ENCODE peak calls at places on chromosome 4, in five cellular contexts. One of them, this sample, is unnamed.

GRCh38 chr4:77100234-77100633 is 24.4 kb upstream of the CCNI start:
- DNase-seq in endothelial cell of umbilical vein: peak
- DNase-seq in H1: no peak
- DNase-seq in HCT116: no peak
- DNase-seq in A549: no peak
- DNase-seq in this sample: peak

GRCh38 chr4:76515975-76516853 is 81.2 kb downstream of the SHROOM3 start:
- DNase-seq in H1: no peak
- DNase-seq in A549: no peak
- DNase-seq in HCT116: no peak
- DNase-seq in endothelial cell of umbilical vein: no peak
- DNase-seq in this sample: peak

GRCh38 chr4:16759781-16760459 is 138.5 kb downstream of the LDB2 start:
- DNase-seq in HCT116: no peak
- DNase-seq in A549: no peak
- DNase-seq in H1: no peak
- DNase-seq in endothelial cell of umbilical vein: no peak
- DNase-seq in this sample: no peak

GRCh38 chr4:157115613-157116340 is 39.8 kb downstream of the GLRB start:
- DNase-seq in endothelial cell of umbilical vein: peak
- DNase-seq in A549: peak
- DNase-seq in H1: no peak
- DNase-seq in HCT116: no peak
- DNase-seq in this sample: no peak

GRCh38 chr4:103002551-103002950 is 17.0 kb downstream of the SLC9B1 start:
- DNase-seq in H1: no peak
- DNase-seq in endothelial cell of umbilical vein: peak
- DNase-seq in HCT116: no peak
- DNase-seq in A549: no peak
- DNase-seq in this sample: no peak

GRCh38 chr4:168524006-168524405 is 27.2 kb downstream of the PALLD start:
- DNase-seq in endothelial cell of umbilical vein: peak
- DNase-seq in HCT116: no peak
- DNase-seq in A549: no peak
- DNase-seq in H1: no peak
- DNase-seq in this sample: no peak

GRCh38 chr4:139401368-139401767 is 52.6 kb upstream of the RAB33B start:
- DNase-seq in A549: no peak
- DNase-seq in HCT116: no peak
- DNase-seq in H1: no peak
- DNase-seq in endothelial cell of umbilical vein: no peak
- DNase-seq in this sample: no peak

GRCh38 chr4:3225946-3226345 is 23.0 kb upstream of the MSANTD1 start:
- DNase-seq in HCT116: no peak
- DNase-seq in endothelial cell of umbilical vein: no peak
- DNase-seq in A549: no peak
- DNase-seq in H1: no peak
- DNase-seq in this sample: no peak

GRCh38 chr4:81724925-81725329 is 253.2 kb upstream of the RASGEF1B start:
- DNase-seq in H1: no peak
- DNase-seq in endothelial cell of umbilical vein: no peak
- DNase-seq in A549: no peak
- DNase-seq in HCT116: no peak
- DNase-seq in this sample: no peak

GRCh38 chr4:180610317-180610716 is 1632.9 kb upstream of the TENM3 start:
- DNase-seq in HCT116: no peak
- DNase-seq in endothelial cell of umbilical vein: no peak
- DNase-seq in A549: no peak
- DNase-seq in H1: no peak
- DNase-seq in this sample: no peak

GRCh38 chr4:114911141-114911540 is 202.3 kb downstream of the NDST4 start:
- DNase-seq in A549: no peak
- DNase-seq in H1: no peak
- DNase-seq in HCT116: no peak
- DNase-seq in endothelial cell of umbilical vein: no peak
- DNase-seq in this sample: no peak

GRCh38 chr4:14965071-14965470 is 37.2 kb upstream of the CPEB2 start:
- DNase-seq in endothelial cell of umbilical vein: no peak
- DNase-seq in A549: no peak
- DNase-seq in H1: no peak
- DNase-seq in HCT116: no peak
- DNase-seq in this sample: no peak

GRCh38 chr4:166527500-166527899 is 654.5 kb downstream of the TLL1 start:
- DNase-seq in endothelial cell of umbilical vein: no peak
- DNase-seq in HCT116: no peak
- DNase-seq in H1: no peak
- DNase-seq in A549: no peak
- DNase-seq in this sample: no peak

GRCh38 chr4:15213415-15213814 is 211.1 kb downstream of the CPEB2 start:
- DNase-seq in A549: no peak
- DNase-seq in endothelial cell of umbilical vein: no peak
- DNase-seq in HCT116: no peak
- DNase-seq in H1: no peak
- DNase-seq in this sample: no peak

GRCh38 chr4:114780205-114780604 is 181.6 kb downstream of the UGT8 start:
- DNase-seq in H1: no peak
- DNase-seq in HCT116: peak
- DNase-seq in endothelial cell of umbilical vein: peak
- DNase-seq in A549: peak
- DNase-seq in this sample: peak

GRCh38 chr4:52588771-52589591 is 70.1 kb downstream of the USP46 start:
- DNase-seq in endothelial cell of umbilical vein: peak
- DNase-seq in H1: no peak
- DNase-seq in A549: no peak
- DNase-seq in HCT116: no peak
- DNase-seq in this sample: peak

GRCh38 chr4:156294577-156294976 is 340.9 kb upstream of the CTSO start:
- DNase-seq in H1: peak
- DNase-seq in A549: peak
- DNase-seq in HCT116: peak
- DNase-seq in endothelial cell of umbilical vein: peak
- DNase-seq in this sample: peak

GRCh38 chr4:111556141-111556781 is 589.0 kb upstream of the FAM241A start:
- DNase-seq in A549: no peak
- DNase-seq in H1: no peak
- DNase-seq in HCT116: no peak
- DNase-seq in endothelial cell of umbilical vein: no peak
- DNase-seq in this sample: no peak

GRCh38 chr4:38131371-38132139 is 171.4 kb downstream of the PTTG2 start:
- DNase-seq in A549: no peak
- DNase-seq in HCT116: no peak
- DNase-seq in H1: peak
- DNase-seq in endothelial cell of umbilical vein: peak
- DNase-seq in this sample: no peak

GRCh38 chr4:38190717-38191178 is 230.6 kb downstream of the PTTG2 start:
- DNase-seq in endothelial cell of umbilical vein: peak
- DNase-seq in H1: no peak
- DNase-seq in HCT116: no peak
- DNase-seq in A549: no peak
- DNase-seq in this sample: no peak

GRCh38 chr4:62087706-62088105 is 887.6 kb downstream of the ADGRL3 start:
- DNase-seq in HCT116: no peak
- DNase-seq in endothelial cell of umbilical vein: no peak
- DNase-seq in A549: no peak
- DNase-seq in H1: no peak
- DNase-seq in this sample: no peak

GRCh38 chr4:53068755-53069154 is 206.6 kb downstream of the RASL11B start:
- DNase-seq in endothelial cell of umbilical vein: no peak
- DNase-seq in HCT116: no peak
- DNase-seq in H1: no peak
- DNase-seq in A549: no peak
- DNase-seq in this sample: no peak

GRCh38 chr4:105401278-105401677 is 72.6 kb downstream of the PPA2 start:
- DNase-seq in H1: no peak
- DNase-seq in HCT116: no peak
- DNase-seq in A549: no peak
- DNase-seq in endothelial cell of umbilical vein: no peak
- DNase-seq in this sample: no peak

GRCh38 chr4:37002625-37003024 is 241.9 kb upstream of the NWD2 start:
- DNase-seq in endothelial cell of umbilical vein: no peak
- DNase-seq in A549: no peak
- DNase-seq in H1: no peak
- DNase-seq in HCT116: no peak
- DNase-seq in this sample: no peak

GRCh38 chr4:2814627-2815026 is 21.7 kb downstream of the SH3BP2 start:
- DNase-seq in endothelial cell of umbilical vein: no peak
- DNase-seq in H1: no peak
- DNase-seq in A549: no peak
- DNase-seq in HCT116: no peak
- DNase-seq in this sample: no peak

GRCh38 chr4:168831919-168832745 is 177.9 kb downstream of the CBR4 start:
- DNase-seq in endothelial cell of umbilical vein: peak
- DNase-seq in A549: peak
- DNase-seq in HCT116: peak
- DNase-seq in H1: peak
- DNase-seq in this sample: peak

GRCh38 chr4:83043801-83044407 is 8.9 kb downstream of the COPS4 start:
- DNase-seq in H1: no peak
- DNase-seq in endothelial cell of umbilical vein: no peak
- DNase-seq in HCT116: no peak
- DNase-seq in A549: no peak
- DNase-seq in this sample: no peak

GRCh38 chr4:187294861-187295260 is 571.2 kb upstream of the FAT1 start:
- DNase-seq in A549: no peak
- DNase-seq in H1: no peak
- DNase-seq in HCT116: no peak
- DNase-seq in endothelial cell of umbilical vein: no peak
- DNase-seq in this sample: no peak

GRCh38 chr4:185304541-185304940 is 91.2 kb downstream of the LRP2BP start:
- DNase-seq in H1: no peak
- DNase-seq in HCT116: no peak
- DNase-seq in endothelial cell of umbilical vein: no peak
- DNase-seq in A549: no peak
- DNase-seq in this sample: no peak

GRCh38 chr4:11566440-11567022 is 137.8 kb upstream of the HS3ST1 start:
- DNase-seq in H1: no peak
- DNase-seq in A549: no peak
- DNase-seq in endothelial cell of umbilical vein: no peak
- DNase-seq in HCT116: no peak
- DNase-seq in this sample: no peak

GRCh38 chr4:161247831-161248230 is 916.0 kb downstream of the FSTL5 start:
- DNase-seq in A549: no peak
- DNase-seq in endothelial cell of umbilical vein: no peak
- DNase-seq in HCT116: no peak
- DNase-seq in H1: no peak
- DNase-seq in this sample: no peak

GRCh38 chr4:174550541-174550940 is 28.3 kb upstream of the HPGD start:
- DNase-seq in A549: no peak
- DNase-seq in HCT116: no peak
- DNase-seq in H1: no peak
- DNase-seq in endothelial cell of umbilical vein: no peak
- DNase-seq in this sample: no peak

GRCh38 chr4:149933883-149934282 is 118.2 kb upstream of the IQCM start:
- DNase-seq in H1: no peak
- DNase-seq in A549: no peak
- DNase-seq in HCT116: no peak
- DNase-seq in endothelial cell of umbilical vein: no peak
- DNase-seq in this sample: no peak

GRCh38 chr4:139875456-139875855 is 209.8 kb downstream of the MGST2 start:
- DNase-seq in endothelial cell of umbilical vein: no peak
- DNase-seq in HCT116: no peak
- DNase-seq in A549: no peak
- DNase-seq in H1: peak
- DNase-seq in this sample: no peak

GRCh38 chr4:88158360-88159136 is at the start of gene ABCG2:
- DNase-seq in H1: peak
- DNase-seq in A549: peak
- DNase-seq in endothelial cell of umbilical vein: peak
- DNase-seq in HCT116: no peak
- DNase-seq in this sample: peak

GRCh38 chr4:81676552-81676951 is 204.8 kb upstream of the RASGEF1B start:
- DNase-seq in HCT116: no peak
- DNase-seq in endothelial cell of umbilical vein: no peak
- DNase-seq in A549: no peak
- DNase-seq in H1: no peak
- DNase-seq in this sample: no peak

GRCh38 chr4:85358831-85359230 is 116.1 kb upstream of the ARHGAP24 start:
- DNase-seq in H1: no peak
- DNase-seq in HCT116: no peak
- DNase-seq in A549: no peak
- DNase-seq in endothelial cell of umbilical vein: no peak
- DNase-seq in this sample: no peak

GRCh38 chr4:1368421-1369090 is 21.5 kb downstream of the UVSSA start:
- DNase-seq in H1: no peak
- DNase-seq in A549: no peak
- DNase-seq in endothelial cell of umbilical vein: no peak
- DNase-seq in HCT116: no peak
- DNase-seq in this sample: no peak
- TF ChIP-seq MAX in H1: no peak
- TF ChIP-seq MAX in A549: no peak
- TF ChIP-seq MAX in endothelial cell of umbilical vein: no peak
- TF ChIP-seq MAX in HCT116: no peak
- TF ChIP-seq MAX in this sample: no peak

GRCh38 chr4:73257242-73257994 is 1.2 kb downstream of the ANKRD17 start:
- DNase-seq in endothelial cell of umbilical vein: peak
- DNase-seq in HCT116: peak
- DNase-seq in A549: peak
- DNase-seq in H1: no peak
- DNase-seq in this sample: peak
- TF ChIP-seq POLR2A in endothelial cell of umbilical vein: no peak
- TF ChIP-seq POLR2A in HCT116: no peak
- TF ChIP-seq POLR2A in A549: no peak
- TF ChIP-seq POLR2A in H1: no peak
- TF ChIP-seq POLR2A in this sample: no peak

DNA sequence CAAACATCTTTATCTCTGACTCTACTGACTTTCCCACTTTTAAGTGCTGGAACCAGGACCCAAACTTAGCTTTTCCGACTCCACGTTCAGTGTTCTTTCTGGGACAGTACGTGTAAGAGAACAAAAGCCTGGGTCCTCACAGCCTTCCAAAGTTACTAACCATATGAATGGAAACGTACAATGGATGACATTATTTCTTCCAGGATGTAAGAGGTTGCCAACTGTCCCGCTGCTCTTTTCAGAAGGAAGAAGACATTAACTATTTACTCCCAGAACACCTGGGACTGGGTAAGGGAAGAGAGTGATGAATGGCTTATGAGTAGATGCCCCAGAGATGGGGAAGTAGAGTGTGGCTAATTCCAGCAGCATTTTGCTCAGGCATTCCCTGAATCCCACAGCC is 114.7 kb downstream of the TRAPPC11 start:
- DNase-seq in A549: no peak
- DNase-seq in endothelial cell of umbilical vein: no peak
- DNase-seq in H1: no peak
- DNase-seq in HCT116: no peak
- DNase-seq in this sample: no peak
- TF ChIP-seq CTCF in A549: no peak
- TF ChIP-seq CTCF in endothelial cell of umbilical vein: no peak
- TF ChIP-seq CTCF in H1: no peak
- TF ChIP-seq CTCF in HCT116: no peak
- TF ChIP-seq CTCF in this sample: no peak

GRCh38 chr4:142440093-142440492 is 406.0 kb downstream of the INPP4B start:
- DNase-seq in H1: no peak
- DNase-seq in HCT116: no peak
- DNase-seq in endothelial cell of umbilical vein: no peak
- DNase-seq in A549: peak
- DNase-seq in this sample: no peak

GRCh38 chr4:142446965-142447474 is 399.1 kb downstream of the INPP4B start:
- DNase-seq in H1: no peak
- DNase-seq in endothelial cell of umbilical vein: no peak
- DNase-seq in HCT116: no peak
- DNase-seq in A549: no peak
- DNase-seq in this sample: no peak

GRCh38 chr4:142443469-142443868 is 402.6 kb downstream of the INPP4B start:
- DNase-seq in H1: no peak
- DNase-seq in HCT116: no peak
- DNase-seq in endothelial cell of umbilical vein: no peak
- DNase-seq in A549: no peak
- DNase-seq in this sample: no peak
- TF ChIP-seq MAX in H1: no peak
- TF ChIP-seq MAX in HCT116: no peak
- TF ChIP-seq MAX in endothelial cell of umbilical vein: no peak
- TF ChIP-seq MAX in A549: no peak
- TF ChIP-seq MAX in this sample: no peak